ENCODE peak calls at places on chromosomes 5 and 9, in five cellular contexts. C is HFFc6; P is CD8-positive, alpha-beta T cell; Y is NB4; A is cardiac muscle cell. M is an unnamed sample.

GRCh38 chr9:83219924-83220438 is 157.0 kb upstream of the RASEF start:
- DNase-seq in P (no peak), A (no peak), Y (no peak), C (no peak), M (no peak)

GRCh38 chr5:171965740-171966139 is 40.7 kb downstream of the FBXW11 start:
- DNase-seq in Y (peak), A (no peak), C (no peak), P (no peak), M (peak)

GRCh38 chr9:95879591-95879990 is 4.1 kb downstream of the ERCC6L2 start:
- DNase-seq in A (no peak), P (no peak), Y (no peak), C (no peak), M (no peak)

GRCh38 chr5:129904667-129905466 is 602 bp downstream of the CHSY3 start:
- DNase-seq in P (no peak), Y (no peak), C (no peak), A (peak), M (no peak)

GRCh38 chr5:126852916-126853315 is 76.0 kb downstream of the LMNB1 start:
- DNase-seq in Y (no peak), P (no peak), A (peak), C (no peak), M (no peak)

GRCh38 chr5:79229357-79230174 is 6.4 kb upstream of the JMY start:
- DNase-seq in P (no peak), C (peak), A (no peak), Y (no peak), M (no peak)

GRCh38 chr5:143445726-143446125 is 42.2 kb upstream of the NR3C1 start:
- DNase-seq in A (no peak), C (no peak), Y (no peak), P (no peak), M (no peak)

GRCh38 chr5:102796014-102796413 is 40.9 kb downstream of the PAM start:
- DNase-seq in C (no peak), A (no peak), P (no peak), Y (no peak), M (no peak)

GRCh38 chr9:131394464-131395026 is 659 bp downstream of the PRRC2B start:
- DNase-seq in A (peak), P (no peak), C (peak), Y (peak), M (peak)

GRCh38 chr9:128374221-128374675 is 3.1 kb downstream of the URM1 start:
- DNase-seq in A (no peak), C (no peak), P (no peak), Y (no peak), M (no peak)

GRCh38 chr5:145787001-145787400 is 48.1 kb downstream of the PRELID2 start:
- DNase-seq in P (no peak), C (no peak), A (no peak), Y (peak), M (no peak)

GRCh38 chr5:154467655-154468354 is 10.2 kb downstream of the HAND1 start:
- DNase-seq in Y (peak), P (peak), A (peak), C (peak), M (peak)

GRCh38 chr9:3922846-3923245 is 377.0 kb downstream of the GLIS3 start:
- DNase-seq in Y (no peak), A (no peak), C (no peak), P (no peak), M (no peak)

GRCh38 chr5:43363445-43364152 is 48.6 kb downstream of the CCL28 start:
- DNase-seq in A (no peak), P (no peak), C (no peak), Y (no peak), M (no peak)

GRCh38 chr9:631596-631995 is 209.9 kb upstream of the DMRT1 start:
- DNase-seq in A (no peak), P (no peak), C (peak), Y (peak), M (peak)

M was measured in KBM-7.